ENCODE peak calls at places on chromosomes 13 and 19, in eight cellular contexts. M, L, E, K, R, C, J and H are unnamed samples.

GRCh38 chr13:113125506-113126264 is 3.1 kb downstream of the F10 start:
- DNase-seq in R (no peak), C (no peak), K (no peak), L (no peak), E (no peak), J (no peak), M (peak), H (no peak)

GRCh38 chr13:45943965-45944364 is 92.4 kb upstream of the SIAH3 start:
- DNase-seq in M (no peak), K (no peak), C (no peak), J (no peak), L (no peak), E (no peak), R (no peak), H (no peak)

GRCh38 chr13:26061947-26062346 is 10.1 kb upstream of the SHISA2 start:
- DNase-seq in E (peak), C (no peak), M (no peak), K (no peak), R (peak), L (no peak), J (no peak), H (no peak)

GRCh38 chr19:48752511-48753365 is at the start of gene FUT1:
- DNase-seq in L (peak), K (peak), C (no peak), E (peak), J (no peak), M (peak), R (peak), H (no peak)

GRCh38 chr19:17468302-17469091 is 1.8 kb upstream of the SLC27A1 start:
- DNase-seq in L (no peak), J (peak), R (peak), K (no peak), E (no peak), C (peak), M (no peak), H (no peak)

GRCh38 chr13:51861728-51862300 is at the start of gene CCDC70:
- DNase-seq in E (peak), K (no peak), L (no peak), J (no peak), M (no peak), C (no peak), R (peak), H (no peak)

GRCh38 chr13:35887028-35887666 is 244.0 kb downstream of the DCLK1 start:
- DNase-seq in L (no peak), K (no peak), M (no peak), E (peak), C (no peak), R (no peak), J (no peak), H (no peak)

GRCh38 chr13:24746618-24747247 is 17.2 kb upstream of the RNF17 start:
- DNase-seq in K (no peak), R (no peak), J (no peak), E (no peak), M (no peak), C (no peak), L (no peak), H (no peak)

GRCh38 chr19:4759388-4760284 is 31.9 kb upstream of the FEM1A start:
- DNase-seq in E (peak), K (peak), C (peak), R (peak), M (peak), J (peak), L (peak), H (peak)

GRCh38 chr13:97224544-97225324 is 2.6 kb downstream of the MBNL2 start:
- DNase-seq in K (no peak), C (no peak), J (peak), L (no peak), M (peak), R (peak), E (no peak), H (peak)

GRCh38 chr19:50327461-50328256 is 1.5 kb downstream of the KCNC3 start:
- DNase-seq in L (no peak), E (no peak), C (no peak), K (no peak), M (no peak), J (no peak), R (no peak), H (no peak)

GRCh38 chr13:97068146-97068545 is 73.9 kb upstream of the OXGR1 start:
- DNase-seq in R (no peak), C (no peak), J (no peak), K (no peak), L (no peak), E (peak), M (no peak), H (no peak)

GRCh38 chr13:33730147-33730546 is 87.8 kb upstream of the RFC3 start:
- DNase-seq in K (no peak), R (no peak), J (peak), C (no peak), L (no peak), M (no peak), E (no peak), H (no peak)

GRCh38 chr13:36778083-36778671 is 40.8 kb upstream of the RFXAP start:
- DNase-seq in M (no peak), L (no peak), C (no peak), E (peak), R (peak), J (no peak), K (no peak), H (no peak)

GRCh38 chr19:24166055-24166454 is 79.1 kb downstream of the ZNF254 start:
- DNase-seq in R (peak), M (no peak), E (no peak), J (no peak), K (no peak), C (no peak), L (no peak), H (no peak)

GRCh38 chr19:7619671-7620441 is 9.5 kb downstream of the XAB2 start:
- DNase-seq in M (no peak), J (no peak), L (no peak), K (no peak), R (no peak), E (no peak), C (no peak), H (no peak)

GRCh38 chr19:30150626-30151025 is 208.6 kb downstream of the URI1 start:
- DNase-seq in E (no peak), M (no peak), K (no peak), C (no peak), L (no peak), R (no peak), J (no peak), H (no peak)

GRCh38 chr19:53102701-53103140 is 501 bp downstream of the ZNF160 start:
- DNase-seq in J (no peak), K (no peak), L (peak), C (no peak), M (peak), R (peak), E (peak), H (peak)

GRCh38 chr19:18156841-18157464 is 4.0 kb downstream of the PIK3R2 start:
- DNase-seq in L (no peak), J (peak), E (peak), K (no peak), R (peak), C (peak), M (peak), H (no peak)

GRCh38 chr19:47490847-47491246 is 6.8 kb upstream of the KPTN start:
- DNase-seq in J (no peak), K (no peak), R (no peak), E (no peak), C (no peak), L (no peak), M (no peak), H (no peak)

GRCh38 chr19:38989066-38989605 is 13.6 kb upstream of the FBXO17 start:
- DNase-seq in K (no peak), E (peak), J (no peak), C (no peak), L (no peak), R (peak), M (no peak), H (no peak)

GRCh38 chr13:33441015-33441414 is 155.5 kb upstream of the STARD13 start:
- DNase-seq in L (no peak), R (peak), C (no peak), E (peak), M (no peak), J (no peak), K (no peak), H (no peak)

GRCh38 chr19:8126511-8126910 is 22.9 kb downstream of the FBN3 start:
- DNase-seq in C (no peak), M (no peak), E (no peak), J (no peak), R (no peak), L (no peak), K (no peak), H (no peak)

GRCh38 chr19:12527034-12527836 is 24.0 kb downstream of the ZNF564 start:
- DNase-seq in K (no peak), C (no peak), E (peak), L (no peak), M (no peak), R (peak), J (no peak), H (no peak)

GRCh38 chr19:50479761-50480251 is 3.2 kb upstream of the GARIN5A start:
- DNase-seq in C (no peak), L (no peak), E (no peak), M (no peak), J (no peak), K (no peak), R (no peak), H (no peak)

GRCh38 chr19:32870981-32871451 is 1.4 kb upstream of the SLC7A9 start:
- DNase-seq in E (no peak), C (no peak), L (no peak), J (no peak), M (no peak), K (no peak), R (no peak), H (no peak)

GRCh38 chr13:113951246-113951999 is 22.5 kb downstream of the C13orf46 start:
- DNase-seq in E (no peak), C (peak), K (peak), M (peak), L (peak), J (peak), R (peak), H (no peak)

GRCh38 chr19:54178581-54179261 is 5.8 kb upstream of the TMC4 start:
- DNase-seq in J (no peak), K (no peak), M (no peak), E (no peak), R (no peak), C (no peak), L (no peak), H (no peak)

GRCh38 chr13:26300140-26300539 is 46.2 kb downstream of the CDK8 start:
- DNase-seq in K (no peak), E (peak), M (no peak), L (no peak), R (peak), C (no peak), J (no peak), H (no peak)

GRCh38 chr13:41053384-41053826 is 7.9 kb upstream of the WBP4 start:
- DNase-seq in R (peak), K (no peak), L (no peak), M (no peak), E (no peak), J (no peak), C (no peak), H (no peak)

GRCh38 chr13:72204291-72204690 is 337.3 kb upstream of the DACH1 start:
- DNase-seq in M (no peak), K (no peak), C (no peak), L (no peak), J (no peak), E (peak), R (peak), H (no peak)

GRCh38 chr13:75633285-75633684 is 2.8 kb upstream of the LMO7 start:
- DNase-seq in C (no peak), K (no peak), R (peak), E (peak), J (no peak), M (no peak), L (no peak), H (no peak)

GRCh38 chr13:30681489-30682242 is 53.7 kb upstream of the ALOX5AP start:
- DNase-seq in J (no peak), K (no peak), L (no peak), C (no peak), M (no peak), E (peak), R (peak), H (no peak)

GRCh38 chr13:30305456-30305855 is 1.9 kb downstream of the KATNAL1 start:
- DNase-seq in K (no peak), J (no peak), R (no peak), C (no peak), L (no peak), M (no peak), E (no peak), H (no peak)